ENCODE peak calls at places on chromosomes 12 and 14, in five cellular contexts. One of them, this sample, is unnamed.

GRCh38 chr14:52876806-52877205 is 74.0 kb downstream of the FERMT2 start:
- DNase-seq in heart right ventricle: no peak
- DNase-seq in transverse colon: no peak
- DNase-seq in lung: no peak
- DNase-seq in Daoy: no peak
- DNase-seq in this sample: no peak

GRCh38 chr14:64758711-64759554 is 54.7 kb downstream of the PLEKHG3 start:
- DNase-seq in Daoy: peak; percentile 92
- DNase-seq in transverse colon: no peak
- DNase-seq in heart right ventricle: peak; percentile 60
- DNase-seq in lung: no peak
- DNase-seq in this sample: peak; percentile 68

GRCh38 chr14:33120341-33120740 is 181.7 kb downstream of the NPAS3 start:
- DNase-seq in transverse colon: no peak
- DNase-seq in Daoy: peak; percentile 71
- DNase-seq in lung: no peak
- DNase-seq in heart right ventricle: no peak
- DNase-seq in this sample: peak; percentile 51

GRCh38 chr14:100850841-100851585 is 25.1 kb downstream of the MEG3 start:
- DNase-seq in Daoy: peak; percentile 76
- DNase-seq in heart right ventricle: peak; percentile 44
- DNase-seq in lung: peak; percentile 71
- DNase-seq in transverse colon: peak; percentile 92
- DNase-seq in this sample: no peak

GRCh38 chr12:2456813-2457186 is 338.0 kb upstream of the FKBP4 start:
- DNase-seq in lung: peak; percentile 51
- DNase-seq in transverse colon: no peak
- DNase-seq in Daoy: no peak
- DNase-seq in heart right ventricle: no peak
- DNase-seq in this sample: no peak

GRCh38 chr12:77190022-77190421 is 124.7 kb upstream of the E2F7 start:
- DNase-seq in transverse colon: no peak
- DNase-seq in lung: no peak
- DNase-seq in heart right ventricle: no peak
- DNase-seq in Daoy: peak; percentile 84
- DNase-seq in this sample: peak; percentile 55

GRCh38 chr12:2395352-2395977 is 342.7 kb downstream of the CACNA1C start:
- DNase-seq in Daoy: peak; percentile 63
- DNase-seq in lung: peak; percentile 36
- DNase-seq in transverse colon: peak; percentile 47
- DNase-seq in heart right ventricle: peak; percentile 40
- DNase-seq in this sample: peak; percentile 37

GRCh38 chr14:24665440-24665991 is 31.5 kb upstream of the GZMB start:
- DNase-seq in lung: no peak
- DNase-seq in heart right ventricle: no peak
- DNase-seq in Daoy: no peak
- DNase-seq in transverse colon: no peak
- DNase-seq in this sample: peak; percentile 7

GRCh38 chr14:95713596-95714371 is at the start of gene TCL1A:
- DNase-seq in heart right ventricle: no peak
- DNase-seq in lung: no peak
- DNase-seq in Daoy: peak; percentile 84
- DNase-seq in transverse colon: no peak
- DNase-seq in this sample: no peak

GRCh38 chr12:124238886-124239285 is 56.0 kb upstream of the RFLNA start:
- DNase-seq in transverse colon: peak; percentile 74
- DNase-seq in lung: no peak
- DNase-seq in Daoy: no peak
- DNase-seq in heart right ventricle: no peak
- DNase-seq in this sample: no peak

GRCh38 chr12:53791735-53792326 is 40.1 kb upstream of the CISTR start:
- DNase-seq in lung: no peak
- DNase-seq in heart right ventricle: no peak
- DNase-seq in Daoy: peak; percentile 50
- DNase-seq in transverse colon: no peak
- DNase-seq in this sample: no peak

GRCh38 chr14:104550340-104550848 is 29.2 kb upstream of the C14orf180 start:
- DNase-seq in lung: no peak
- DNase-seq in transverse colon: no peak
- DNase-seq in heart right ventricle: no peak
- DNase-seq in Daoy: no peak
- DNase-seq in this sample: no peak

GRCh38 chr12:113860950-113861349 is 105.2 kb downstream of the RBM19 start:
- DNase-seq in lung: no peak
- DNase-seq in Daoy: peak; percentile 85
- DNase-seq in heart right ventricle: no peak
- DNase-seq in transverse colon: no peak
- DNase-seq in this sample: peak; percentile 81

GRCh38 chr14:54568821-54569591 is 2.1 kb downstream of the SAMD4A start:
- DNase-seq in Daoy: peak; percentile 37
- DNase-seq in heart right ventricle: peak; percentile 56
- DNase-seq in transverse colon: peak; percentile 15
- DNase-seq in lung: no peak
- DNase-seq in this sample: peak; percentile 46

GRCh38 chr12:6627598-6627997 is 8.2 kb downstream of the LPAR5 start:
- DNase-seq in transverse colon: no peak
- DNase-seq in Daoy: no peak
- DNase-seq in lung: no peak
- DNase-seq in heart right ventricle: no peak
- DNase-seq in this sample: no peak

GRCh38 chr12:30792648-30793499 is 38.1 kb upstream of the CAPRIN2 start:
- DNase-seq in heart right ventricle: no peak
- DNase-seq in Daoy: peak; percentile 57
- DNase-seq in lung: no peak
- DNase-seq in transverse colon: no peak
- DNase-seq in this sample: peak; percentile 10

GRCh38 chr14:93286212-93286890 is 46.5 kb downstream of the BTBD7 start:
- DNase-seq in Daoy: peak; percentile 13
- DNase-seq in transverse colon: no peak
- DNase-seq in lung: no peak
- DNase-seq in heart right ventricle: no peak
- DNase-seq in this sample: no peak

GRCh38 chr14:105165134-105165704 is 3.4 kb downstream of the JAG2 start:
- DNase-seq in lung: no peak
- DNase-seq in Daoy: no peak
- DNase-seq in heart right ventricle: no peak
- DNase-seq in transverse colon: peak; percentile 32
- DNase-seq in this sample: no peak

GRCh38 chr12:16323638-16324037 is 23.8 kb upstream of the MGST1 start:
- DNase-seq in heart right ventricle: no peak
- DNase-seq in lung: no peak
- DNase-seq in transverse colon: no peak
- DNase-seq in Daoy: no peak
- DNase-seq in this sample: no peak

GRCh38 chr14:76267322-76268012 is 108.5 kb upstream of the ESRRB start:
- DNase-seq in lung: peak; percentile 67
- DNase-seq in transverse colon: peak; percentile 13
- DNase-seq in Daoy: peak; percentile 69
- DNase-seq in heart right ventricle: peak; percentile 55
- DNase-seq in this sample: peak; percentile 50

GRCh38 chr12:52362118-52362726 is 5.1 kb downstream of the KRT85 start:
- DNase-seq in lung: no peak
- DNase-seq in heart right ventricle: no peak
- DNase-seq in transverse colon: no peak
- DNase-seq in Daoy: no peak
- DNase-seq in this sample: no peak

GRCh38 chr12:59041241-59042121 is 121.2 kb upstream of the LRIG3 start:
- DNase-seq in transverse colon: no peak
- DNase-seq in lung: no peak
- DNase-seq in heart right ventricle: no peak
- DNase-seq in Daoy: peak; percentile 87
- DNase-seq in this sample: peak; percentile 76

GRCh38 chr12:53267309-53268008 is 640 bp upstream of the ESPL1 start:
- DNase-seq in lung: no peak
- DNase-seq in transverse colon: no peak
- DNase-seq in Daoy: peak; percentile 34
- DNase-seq in heart right ventricle: no peak
- DNase-seq in this sample: peak; percentile 28

GRCh38 chr14:57883061-57883460 is 17.2 kb upstream of the SLC35F4 start:
- DNase-seq in lung: no peak
- DNase-seq in heart right ventricle: no peak
- DNase-seq in Daoy: no peak
- DNase-seq in transverse colon: no peak
- DNase-seq in this sample: no peak

GRCh38 chr14:89340200-89340667 is 76.8 kb downstream of the FOXN3 start:
- DNase-seq in transverse colon: no peak
- DNase-seq in Daoy: no peak
- DNase-seq in heart right ventricle: no peak
- DNase-seq in lung: no peak
- DNase-seq in this sample: no peak

GRCh38 chr12:93135286-93136239 is 206.5 kb upstream of the EEA1 start:
- DNase-seq in transverse colon: no peak
- DNase-seq in lung: no peak
- DNase-seq in heart right ventricle: no peak
- DNase-seq in Daoy: peak; percentile 38
- DNase-seq in this sample: no peak

GRCh38 chr14:102805454-102805891 is 28.2 kb downstream of the TRAF3 start:
- DNase-seq in lung: no peak
- DNase-seq in transverse colon: peak; percentile 46
- DNase-seq in heart right ventricle: no peak
- DNase-seq in Daoy: peak; percentile 88
- DNase-seq in this sample: peak; percentile 73

GRCh38 chr12:13152281-13152680 is 44.2 kb upstream of the EMP1 start:
- DNase-seq in heart right ventricle: peak; percentile 40
- DNase-seq in lung: no peak
- DNase-seq in transverse colon: no peak
- DNase-seq in Daoy: no peak
- DNase-seq in this sample: peak; percentile 17

This sample was measured in RPMI7951.